ENCODE peak calls at places on chromosomes 13 and 19, in ten cellular contexts. L is tibial artery; A is heart left ventricle; S is stimulated activated CD4-positive, alpha-beta T cell treated with anti-CD3 and anti-CD28 coated beads, Interleukin-1b, Interleukin-23, amount 100 ng/mL, for 4 hours; Z is NCI-H446 treated with DMSO at 0.1 percent for 48 hours; Q is activated CD4-positive, alpha-beta T cell treated with anti-CD3 and anti-CD28 coated beads, Interleukin-2, amount 50 U/mL, for 24 hours; R is stimulated activated CD8-positive, alpha-beta memory T cell treated with anti-CD3 and anti-CD28 coated beads, Interleukin-15, amount 100 ng/mL, for 4 hours; K is AG04449; T is effector memory CD4-positive, alpha-beta T cell; G is CD4-positive, alpha-beta memory T cell. U is an unnamed sample.

GRCh38 chr13:80196756-80197155 is 144.2 kb downstream of the SPRY2 start:
- DNase-seq in L (no peak), T (no peak), Z (no peak), S (no peak), K (no peak), G (no peak), R (no peak), A (no peak), Q (no peak), U (no peak)

GRCh38 chr13:34523401-34523800 is 418.7 kb upstream of the NBEA start:
- DNase-seq in L (no peak), A (no peak), K (no peak), R (no peak), T (no peak), Q (no peak), G (no peak), Z (no peak), S (no peak), U (no peak)

GRCh38 chr19:19171821-19172532 is 1.9 kb upstream of the MEF2B start:
- DNase-seq in Q (no peak), T (no peak), S (no peak), L (no peak), A (no peak), Z (no peak), G (no peak), K (no peak), R (no peak), U (no peak)

GRCh38 chr13:27569405-27569804 is 50.9 kb downstream of the LNX2 start:
- DNase-seq in L (no peak), T (no peak), S (no peak), K (no peak), R (no peak), Z (no peak), G (no peak), Q (no peak), A (no peak), U (no peak)

GRCh38 chr13:33087790-33088189 is 71.6 kb downstream of the KL start:
- DNase-seq in L (no peak), Q (no peak), S (no peak), R (no peak), T (no peak), K (no peak), Z (no peak), A (no peak), G (no peak), U (no peak)

GRCh38 chr13:108495686-108496363 is 133.6 kb upstream of the MYO16 start:
- DNase-seq in K (no peak), Q (no peak), Z (no peak), A (no peak), R (no peak), G (peak), L (no peak), S (no peak), T (no peak), U (peak)

GRCh38 chr19:45424191-45425058 is 708 bp upstream of the ERCC1 start:
- DNase-seq in K (peak), Z (no peak), G (no peak), Q (no peak), T (peak), R (no peak), L (peak), S (no peak), A (peak), U (no peak)

GRCh38 chr13:31001647-31002046 is 69.2 kb downstream of the TEX26 start:
- DNase-seq in L (no peak), S (no peak), T (no peak), R (no peak), Q (no peak), A (no peak), G (no peak), K (no peak), Z (no peak), U (no peak)

GRCh38 chr13:66994097-66994496 is 236.0 kb downstream of the PCDH9 start:
- DNase-seq in K (no peak), G (no peak), L (peak), A (peak), S (no peak), Q (peak), Z (peak), R (no peak), T (no peak), U (no peak)

GRCh38 chr13:107348931-107349330 is 781.0 kb upstream of the ARGLU1 start:
- DNase-seq in A (no peak), T (no peak), Z (no peak), K (no peak), R (no peak), L (no peak), Q (no peak), S (no peak), G (no peak), U (no peak)

GRCh38 chr19:13899393-13899792 is 6.5 kb downstream of the BRME1 start:
- DNase-seq in Z (no peak), Q (no peak), S (no peak), G (no peak), R (no peak), A (no peak), K (no peak), T (no peak), L (no peak), U (no peak)

GRCh38 chr13:75222031-75222430 is 259.9 kb downstream of the TBC1D4 start:
- DNase-seq in Q (no peak), T (no peak), Z (no peak), R (no peak), L (peak), S (no peak), G (no peak), K (no peak), A (no peak), U (no peak)

GRCh38 chr13:113969973-113970611 is 3.8 kb downstream of the C13orf46 start:
- DNase-seq in K (no peak), A (no peak), L (no peak), R (no peak), Z (no peak), T (no peak), S (no peak), G (no peak), Q (no peak), U (no peak)

GRCh38 chr13:99415851-99416331 is 85.4 kb upstream of the TM9SF2 start:
- DNase-seq in G (no peak), S (no peak), T (no peak), K (no peak), R (no peak), Z (no peak), A (no peak), Q (peak), L (peak), U (no peak)

GRCh38 chr19:42352216-42352892 is 26.9 kb downstream of the MEGF8 start:
- DNase-seq in L (no peak), Z (no peak), R (no peak), G (no peak), A (no peak), T (no peak), S (no peak), K (no peak), Q (no peak), U (no peak)

U was measured in activated gamma-delta T cell.